ENCODE peak calls at places on chromosomes 5 and 9, in eight cellular contexts. N is brain microvascular endothelial cell, A is upper lobe of right lung, U is HCT116, P is mesendoderm, J is cardiac muscle cell, T is astrocyte, O is caudate nucleus. F is an unnamed sample.
A peak's percentile ranks its signal among the peaks of the same experiment; 100 is the strongest.

GRCh38 chr5:139867581-139867980 is 72.0 kb downstream of the PSD2 start:
- DNase-seq in N (no peak), A (no peak), U (no peak), P (no peak), J (no peak), T (no peak), O (no peak), F (no peak)

GRCh38 chr9:107394264-107394663 is 95.3 kb downstream of the KLF4 start:
- DNase-seq in N (no peak), A (no peak), U (no peak), P (no peak), J (no peak), T (no peak), O (no peak), F (no peak)

GRCh38 chr5:142108432-142109355 is at the start of gene NDFIP1:
- DNase-seq in N (peak; percentile 54), A (peak; percentile 95), U (peak; percentile 28), P (peak; percentile 90), J (peak; percentile 91), T (peak; percentile 55), O (peak; percentile 71), F (peak; percentile 77)

GRCh38 chr5:134453016-134453415 is 41.3 kb upstream of the CDKN2AIPNL start:
- DNase-seq in N (no peak), A (no peak), U (no peak), P (no peak), J (no peak), T (no peak), O (no peak), F (no peak)

GRCh38 chr9:129968690-129969485 is 74.1 kb downstream of the FNBP1 start:
- DNase-seq in N (peak; percentile 21), A (no peak), U (no peak), P (no peak), J (no peak), T (peak; percentile 99), O (no peak), F (no peak)

GRCh38 chr5:41186143-41186542 is 27.2 kb downstream of the C6 start:
- DNase-seq in N (no peak), A (no peak), U (no peak), P (peak; percentile 4), J (no peak), T (no peak), O (no peak), F (no peak)

GRCh38 chr9:114565204-114565603 is 22.4 kb upstream of the ATP6V1G1 start:
- DNase-seq in N (no peak), A (no peak), U (no peak), P (no peak), J (no peak), T (no peak), O (no peak), F (no peak)

GRCh38 chr5:21919417-21920022 is 933.6 kb downstream of the CDH12 start:
- DNase-seq in N (peak; percentile 33), A (no peak), U (no peak), P (peak; percentile 61), J (peak; percentile 60), T (peak; percentile 12), O (no peak), F (no peak)

GRCh38 chr5:128974567-128974966 is 9.3 kb downstream of the SLC27A6 start:
- DNase-seq in N (no peak), A (no peak), U (no peak), P (no peak), J (no peak), T (no peak), O (no peak), F (no peak)

GRCh38 chr9:116409124-116409523 is 255.5 kb downstream of the PAPPA start:
- DNase-seq in N (no peak), A (no peak), U (no peak), P (no peak), J (no peak), T (no peak), O (no peak), F (no peak)

DNA sequence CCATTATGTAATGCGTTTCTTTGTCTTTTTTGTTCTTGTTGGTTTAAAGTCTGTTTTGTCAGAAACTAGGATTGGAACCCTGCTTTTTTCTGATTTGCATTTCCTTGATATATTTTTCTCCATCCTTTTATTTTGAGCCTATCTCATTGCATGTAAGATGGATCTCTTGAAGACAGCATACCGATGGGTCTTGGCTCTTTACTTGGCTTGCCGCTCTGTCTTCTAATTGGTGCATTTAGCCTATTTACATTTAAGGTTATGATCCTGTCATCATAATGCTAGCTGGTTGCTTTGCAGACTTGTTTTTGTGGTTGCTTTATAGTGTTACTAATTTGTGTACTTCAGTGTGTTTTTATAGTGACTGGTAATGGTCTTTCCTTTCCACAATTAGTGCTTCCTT is 13.3 kb upstream of the CDKN2B start:
- DNase-seq in N (no peak), A (no peak), U (no peak), P (no peak), J (no peak), T (no peak), O (no peak), F (no peak)
- H3K27ac ChIP-seq in N (no peak overlapping the region), A (no peak overlapping the region), U (no peak overlapping the region), P (no peak overlapping the region), J (no peak overlapping the region), T (no peak overlapping the region), O (no peak overlapping the region), F (no peak overlapping the region)

DNA sequence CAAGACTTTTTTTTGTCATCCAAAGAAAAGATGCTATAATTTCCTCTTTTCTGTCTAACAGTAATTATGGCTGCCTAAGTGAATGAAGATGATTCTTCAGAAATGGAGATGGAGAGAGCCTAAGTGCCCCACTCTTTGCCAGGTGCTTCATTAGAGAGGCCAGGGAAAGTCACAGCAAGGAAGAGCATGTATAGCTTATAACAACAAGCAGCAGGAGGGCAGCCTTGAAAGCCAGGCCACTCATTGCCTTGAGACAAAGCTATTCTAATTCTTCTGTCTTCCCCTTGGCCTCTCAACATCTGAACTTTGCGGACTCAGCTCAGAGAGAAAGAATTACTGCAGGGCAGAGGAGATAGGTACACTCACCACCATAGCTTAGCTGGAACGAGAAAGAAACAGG is 112.0 kb upstream of the ZNF366 start:
- DNase-seq in N (no peak), A (no peak), U (no peak), P (no peak), J (no peak), T (no peak), O (no peak), F (no peak)
- H3K27ac ChIP-seq in N (no peak overlapping the region), A (no peak overlapping the region), U (no peak overlapping the region), P (no peak overlapping the region), J (no peak overlapping the region), T (no peak overlapping the region), O (no peak overlapping the region), F (no peak overlapping the region)

DNA sequence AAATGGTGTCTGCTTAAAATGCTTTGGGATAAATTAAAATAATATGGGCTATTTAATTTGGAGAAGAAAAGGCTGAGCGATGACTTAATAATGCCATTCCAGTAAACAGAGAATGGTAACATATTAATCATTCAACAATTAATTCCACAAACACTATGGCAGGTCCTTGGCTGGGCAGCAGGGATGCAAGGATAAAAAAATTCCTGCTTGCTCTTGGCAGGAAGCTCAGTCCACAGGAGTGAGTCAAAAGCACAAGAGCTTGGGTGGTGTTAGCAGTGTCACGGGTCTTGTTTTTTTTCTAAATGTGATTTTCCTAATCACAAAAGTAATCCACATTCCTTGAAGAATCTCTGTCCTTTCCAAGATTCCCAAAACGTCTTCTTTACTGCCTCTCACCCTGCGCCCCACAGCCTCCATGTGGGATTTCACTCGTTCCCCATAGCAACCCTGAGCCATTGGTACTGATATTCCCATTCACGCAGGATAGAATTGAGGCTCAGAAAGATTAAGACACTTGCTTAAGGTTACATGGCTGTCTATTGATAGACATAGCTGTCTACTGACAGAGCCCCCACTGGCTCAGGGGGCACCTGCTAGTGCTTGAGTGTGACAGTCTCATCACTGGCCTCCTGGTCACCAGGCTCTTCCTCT is 222.3 kb downstream of the MAPKAP1 start:
- DNase-seq in N (peak; percentile 35), A (no peak), U (no peak), P (no peak), J (no peak), T (peak; percentile 96), O (no peak), F (no peak)
- H3K27ac ChIP-seq in N (peak overlapping the region; percentile 3), A (no peak overlapping the region), U (no peak overlapping the region), P (no peak overlapping the region), J (peak overlapping the region; percentile 89), T (peak overlapping the region; percentile 55), O (no peak overlapping the region), F (no peak overlapping the region)

DNA sequence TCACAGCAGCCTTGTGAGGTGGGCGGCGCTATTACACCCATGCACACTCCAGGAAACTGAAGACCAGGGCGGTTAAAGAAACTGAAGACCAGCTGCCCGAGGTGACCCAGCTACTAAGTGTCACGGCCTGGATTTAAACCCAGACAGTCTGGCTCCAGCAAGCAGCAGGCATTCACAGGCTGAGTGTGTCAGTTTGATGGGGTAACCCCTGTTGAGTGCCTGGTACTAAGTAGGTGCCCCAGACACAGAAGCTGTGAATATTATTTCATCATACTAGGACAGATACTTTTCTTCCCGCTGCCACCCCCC is 7.3 kb downstream of the ENG start:
- DNase-seq in N (no peak), A (no peak), U (no peak), P (no peak), J (peak; percentile 57), T (no peak), O (no peak), F (no peak)
- H3K27ac ChIP-seq in N (no peak overlapping the region), A (peak overlapping the region; percentile 56), U (no peak overlapping the region), P (no peak overlapping the region), J (peak overlapping the region; percentile 35), T (no peak overlapping the region), O (no peak overlapping the region), F (no peak overlapping the region)

DNA sequence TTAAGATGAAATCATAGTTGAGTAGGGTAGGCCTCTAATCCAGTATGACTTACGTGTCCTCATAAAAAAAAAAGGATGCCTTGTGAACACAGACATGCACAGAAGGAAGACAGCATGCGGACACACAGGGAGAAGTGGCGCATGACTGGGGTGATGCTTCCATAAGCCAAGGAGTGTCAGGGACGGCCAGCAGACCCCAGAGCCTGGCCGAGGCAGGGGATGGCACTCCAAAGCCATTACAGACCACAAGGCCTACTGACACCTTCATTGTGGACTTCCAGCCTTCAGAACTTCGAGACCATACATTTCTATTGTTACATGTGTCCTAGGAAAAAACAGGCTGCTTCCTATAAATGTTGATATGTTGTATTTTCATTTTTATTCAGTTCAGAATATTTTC is 19.9 kb downstream of the EHMT1 start:
- DNase-seq in N (no peak), A (peak; percentile 22), U (no peak), P (no peak), J (no peak), T (no peak), O (no peak), F (no peak)
- H3K27ac ChIP-seq in N (no peak overlapping the region), A (no peak overlapping the region), U (no peak overlapping the region), P (no peak overlapping the region), J (no peak overlapping the region), T (no peak overlapping the region), O (no peak overlapping the region), F (no peak overlapping the region)

GRCh38 chr5:42555797-42556196 is 132.6 kb downstream of the GHR start:
- DNase-seq in N (no peak), A (no peak), U (no peak), P (peak; percentile 51), J (no peak), T (no peak), O (no peak), F (no peak)
- H3K27ac ChIP-seq in N (no peak overlapping the region), A (no peak overlapping the region), U (no peak overlapping the region), P (no peak overlapping the region), J (no peak overlapping the region), T (no peak overlapping the region), O (no peak overlapping the region), F (no peak overlapping the region)

F was measured in effector memory CD4-positive, alpha-beta T cell.